ENCODE peak calls at places on chromosomes 6 and 20, in nine cellular contexts. E, H, I, X, T, Q, A, V and B are unnamed samples.

GRCh38 chr20:51800769-51801219 is 1.5 kb downstream of the SALL4 start:
- DNase-seq in A (no peak), H (no peak), E (no peak), V (no peak), Q (no peak), X (peak; percentile 16), T (no peak), I (no peak), B (peak; percentile 7)

GRCh38 chr6:48061630-48062029 is 49.4 kb downstream of the PTCHD4 start:
- DNase-seq in T (no peak), Q (peak; percentile 30), V (no peak), I (no peak), H (no peak), X (peak; percentile 53), E (no peak), A (no peak), B (peak; percentile 33)

GRCh38 chr20:9353180-9353915 is 161.0 kb upstream of the LAMP5 start:
- DNase-seq in V (no peak), T (no peak), E (no peak), Q (no peak), X (no peak), A (no peak), I (no peak), H (no peak), B (peak; percentile 6)

GRCh38 chr6:100317031-100317430 is 147.7 kb downstream of the SIM1 start:
- DNase-seq in A (no peak), X (no peak), E (no peak), V (no peak), T (no peak), I (no peak), Q (no peak), H (no peak), B (no peak)

GRCh38 chr6:136524936-136525413 is 25.2 kb downstream of the MAP7 start:
- DNase-seq in H (no peak), A (no peak), I (no peak), E (no peak), T (no peak), X (no peak), V (no peak), Q (no peak), B (no peak)

GRCh38 chr6:3518356-3518841 is 61.5 kb upstream of the SLC22A23 start:
- DNase-seq in I (no peak), H (peak; percentile 56), V (no peak), X (peak; percentile 69), E (peak; percentile 24), Q (peak; percentile 88), A (no peak), T (no peak), B (peak; percentile 67)

GRCh38 chr20:38369387-38369786 is 23.1 kb downstream of the LBP start:
- DNase-seq in V (peak; percentile 10), T (no peak), X (no peak), H (no peak), A (no peak), Q (no peak), I (no peak), E (no peak), B (peak; percentile 15)

GRCh38 chr6:150208606-150209352 is 65.9 kb downstream of the PPP1R14C start:
- DNase-seq in T (no peak), Q (no peak), X (no peak), A (no peak), E (no peak), H (no peak), V (no peak), I (no peak), B (no peak)

GRCh38 chr6:27617046-27617687 is 144.3 kb upstream of the ZNF184 start:
- DNase-seq in X (peak; percentile 31), E (no peak), Q (no peak), I (no peak), T (no peak), A (no peak), H (no peak), V (peak; percentile 16), B (peak; percentile 47)

DNA sequence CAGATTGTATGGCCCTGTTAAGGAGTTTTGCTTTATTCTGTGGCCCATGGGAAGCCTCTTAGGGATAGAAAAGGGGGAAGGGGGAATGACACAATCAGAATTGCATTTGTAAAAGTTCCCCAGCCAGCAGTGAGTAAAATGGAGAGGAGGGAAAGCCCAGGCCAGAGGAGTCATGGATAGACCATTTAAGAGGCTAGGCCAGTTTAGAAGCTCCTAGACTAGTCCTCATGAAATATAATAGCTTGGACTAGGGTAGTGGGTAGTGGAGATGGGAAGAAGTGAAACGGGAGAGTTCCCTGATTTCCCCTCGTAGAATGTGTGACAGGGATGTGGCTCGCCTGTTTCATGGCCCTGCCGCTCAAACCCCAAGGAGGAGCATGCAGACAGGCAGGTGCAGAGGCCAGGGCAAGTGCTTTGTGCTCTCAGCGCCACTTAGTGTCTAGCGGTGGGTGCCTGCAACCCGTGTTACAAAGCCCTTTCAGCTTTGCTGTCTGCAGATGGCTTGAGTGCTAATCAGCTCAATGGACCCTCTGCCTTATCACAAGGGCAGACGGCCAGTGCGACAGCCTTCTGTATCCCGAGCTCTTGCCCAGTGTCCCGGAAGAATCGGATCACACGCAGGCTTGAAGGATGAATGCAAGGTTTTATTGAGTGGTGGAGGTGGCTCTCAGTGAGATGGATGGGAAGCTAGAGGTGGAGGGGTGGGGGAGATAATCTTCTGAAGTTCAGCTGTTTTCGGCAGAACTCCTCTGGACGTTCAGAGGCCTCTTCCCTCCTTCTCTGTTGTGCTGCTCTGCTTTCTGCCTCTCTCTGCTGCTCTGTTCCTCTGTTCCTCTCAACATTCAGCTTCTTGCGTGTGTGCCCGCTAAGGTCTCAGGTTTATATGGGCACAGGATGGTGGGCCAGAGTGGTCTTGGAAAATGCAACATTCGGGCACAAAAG is 141.1 kb downstream of the CEP57L1 start:
- DNase-seq in T (no peak), Q (no peak), X (no peak), V (no peak), E (no peak), A (no peak), H (no peak), I (no peak), B (no peak)
- TF ChIP-seq CTCF in T (no peak), Q (no peak), X (no peak), V (no peak), E (no peak), A (peak; percentile 15), H (no peak), I (no peak), B (no peak)

GRCh38 chr6:131846905-131847304 is 39.1 kb downstream of the ENPP1 start:
- DNase-seq in A (no peak), H (no peak), V (no peak), X (no peak), Q (no peak), I (no peak), E (no peak), T (no peak), B (no peak)

GRCh38 chr6:131846023-131846663 is 38.3 kb downstream of the ENPP1 start:
- DNase-seq in H (no peak), Q (no peak), I (no peak), T (no peak), V (no peak), A (no peak), X (no peak), E (no peak), B (no peak)

GRCh38 chr6:131843768-131844167 is 35.9 kb downstream of the ENPP1 start:
- DNase-seq in I (no peak), H (no peak), T (no peak), Q (no peak), E (no peak), X (no peak), V (no peak), A (no peak), B (no peak)

GRCh38 chr6:131840936-131841583 is 33.2 kb downstream of the ENPP1 start:
- DNase-seq in V (no peak), Q (no peak), H (no peak), E (no peak), I (no peak), X (no peak), A (no peak), T (no peak), B (no peak)

DNA sequence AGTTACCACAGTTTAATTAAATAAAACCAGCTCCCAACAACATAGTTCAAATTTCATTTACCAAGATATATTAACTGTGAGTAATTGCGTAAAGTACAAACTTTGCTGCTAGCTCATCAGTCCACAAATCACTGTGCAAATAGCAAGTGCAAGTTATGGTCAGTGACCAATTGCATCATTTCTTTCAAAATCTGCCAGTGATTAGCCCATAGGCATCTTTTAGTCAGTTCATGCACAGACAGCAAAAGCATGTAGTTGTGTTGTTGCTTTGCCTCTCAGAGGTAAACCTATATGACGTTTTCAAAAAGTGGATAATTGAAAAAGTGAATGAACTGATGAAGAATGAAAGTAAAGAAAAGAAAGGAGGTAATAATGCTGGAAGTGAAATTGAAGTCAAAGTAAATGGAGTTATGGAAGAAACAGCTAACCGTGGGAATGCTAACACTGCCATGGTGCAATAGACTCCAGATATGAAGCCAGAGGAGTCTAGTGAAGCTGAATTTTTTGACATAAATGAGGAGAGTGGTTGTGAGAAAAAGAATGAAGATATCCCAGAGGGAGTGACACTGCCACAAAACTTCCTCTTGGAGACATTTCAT is 36.5 kb downstream of the ENPP1 start:
- DNase-seq in H (no peak), T (no peak), X (peak; percentile 19), A (no peak), E (peak; percentile 43), I (no peak), Q (peak; percentile 75), V (no peak), B (peak; percentile 16)
- H3K4me3 ChIP-seq in H (no peak overlapping the region), T (no peak overlapping the region), X (no peak overlapping the region), A (no peak overlapping the region), E (no peak overlapping the region), I (no peak overlapping the region), Q (no peak overlapping the region), V (no peak overlapping the region), B (no peak overlapping the region)

GRCh38 chr6:77461796-77462195 is 1.5 kb downstream of the HTR1B start:
- DNase-seq in A (no peak), T (no peak), V (no peak), X (no peak), Q (no peak), H (no peak), I (no peak), E (no peak), B (no peak)

GRCh38 chr6:77466055-77467028 is 3.1 kb upstream of the HTR1B start:
- DNase-seq in E (peak; percentile 51), T (peak; percentile 47), I (no peak), H (peak; percentile 13), V (peak; percentile 81), A (peak; percentile 27), Q (peak; percentile 74), X (peak; percentile 79), B (peak; percentile 78)

GRCh38 chr6:77463308-77463880 is at the start of gene HTR1B:
- DNase-seq in H (no peak), I (no peak), Q (peak; percentile 51), X (peak; percentile 63), A (no peak), T (no peak), E (no peak), V (no peak), B (no peak)

GRCh38 chr6:77463881-77464867 is 883 bp upstream of the HTR1B start:
- DNase-seq in I (no peak), Q (peak; percentile 38), T (peak; percentile 70), H (peak; percentile 6), A (no peak), X (peak; percentile 35), E (no peak), V (no peak), B (no peak)

GRCh38 chr6:77462359-77463307 is 658 bp downstream of the HTR1B start:
- DNase-seq in V (peak; percentile 66), I (no peak), X (peak; percentile 51), Q (peak; percentile 66), A (no peak), E (no peak), H (no peak), T (no peak), B (no peak)
- TF ChIP-seq CTCF in V (peak; percentile 70), I (no peak), X (peak; percentile 44), Q (peak; percentile 32), A (no peak), E (peak; percentile 51), H (no peak), T (no peak), B (peak; percentile 44)

GRCh38 chr20:53409177-53409576 is 184.5 kb downstream of the ZNF217 start:
- DNase-seq in E (no peak), A (no peak), T (no peak), I (no peak), H (no peak), Q (no peak), V (no peak), X (no peak), B (no peak)
- H3K4me3 ChIP-seq in E (no peak overlapping the region), A (no peak overlapping the region), T (no peak overlapping the region), I (no peak overlapping the region), H (no peak overlapping the region), Q (no peak overlapping the region), V (no peak overlapping the region), X (no peak overlapping the region), B (no peak overlapping the region)